ENCODE peak calls at places on chromosomes 5 and 9, in ten cellular contexts. M is lower leg skin, J is gastrocnemius medialis, U is adrenal gland, O is A549, I is IMR-90, L is breast epithelium, F is esophagus muscularis mucosa, X is NB4, S is H54. D is an unnamed sample.

GRCh38 chr5:26388946-26389345 is 649.4 kb downstream of the CDH9 start:
- DNase-seq in M (no peak), J (no peak), U (no peak), O (no peak), I (no peak), L (no peak), F (no peak), X (no peak), S (no peak), D (no peak)

GRCh38 chr5:141742866-141743651 is 61.0 kb upstream of the ARAP3 start:
- DNase-seq in M (no peak), J (no peak), U (peak), O (no peak), I (peak), L (no peak), F (no peak), X (peak), S (peak), D (peak)

GRCh38 chr9:4306066-4306787 is 6.4 kb upstream of the GLIS3 start:
- DNase-seq in M (no peak), J (no peak), U (no peak), O (no peak), I (peak), L (no peak), F (no peak), X (peak), S (no peak), D (no peak)

GRCh38 chr5:108753877-108754276 is 6.2 kb downstream of the FER start:
- DNase-seq in M (no peak), J (no peak), U (no peak), O (no peak), I (peak), L (no peak), F (no peak), X (no peak), S (no peak), D (no peak)

GRCh38 chr9:18071651-18072060 is 402.3 kb upstream of the ADAMTSL1 start:
- DNase-seq in M (no peak), J (no peak), U (no peak), O (no peak), I (peak), L (no peak), F (no peak), X (no peak), S (no peak), D (no peak)

GRCh38 chr5:6145616-6146237 is 232.6 kb downstream of the MED10 start:
- DNase-seq in M (no peak), J (no peak), U (no peak), O (no peak), I (no peak), L (no peak), F (peak), X (no peak), S (no peak), D (no peak)

GRCh38 chr5:99702565-99702964 is 773.8 kb upstream of the CHD1 start:
- DNase-seq in M (no peak), J (no peak), U (no peak), O (no peak), I (no peak), L (no peak), F (no peak), X (no peak), S (no peak), D (no peak)

GRCh38 chr5:77707786-77708185 is 68.4 kb downstream of the TBCA start:
- DNase-seq in M (no peak), J (no peak), U (peak), O (no peak), I (peak), L (no peak), F (no peak), X (no peak), S (no peak), D (no peak)

GRCh38 chr5:14574891-14575496 is 6.6 kb upstream of the OTULINL start:
- DNase-seq in M (no peak), J (peak), U (no peak), O (peak), I (no peak), L (no peak), F (no peak), X (peak), S (no peak), D (peak)

GRCh38 chr5:38500861-38501260 is 55.6 kb downstream of the LIFR start:
- DNase-seq in M (no peak), J (no peak), U (no peak), O (no peak), I (peak), L (no peak), F (no peak), X (no peak), S (no peak), D (no peak)

GRCh38 chr9:2663486-2663885 is 41.9 kb downstream of the VLDLR start:
- DNase-seq in M (no peak), J (peak), U (no peak), O (no peak), I (no peak), L (no peak), F (no peak), X (no peak), S (no peak), D (no peak)

GRCh38 chr9:138116521-138116920 is 238.9 kb downstream of the CACNA1B start:
- DNase-seq in M (peak), J (no peak), U (no peak), O (no peak), I (no peak), L (no peak), F (no peak), X (no peak), S (no peak), D (no peak)

GRCh38 chr9:2872307-2872940 is 28.5 kb upstream of the PUM3 start:
- DNase-seq in M (no peak), J (no peak), U (no peak), O (peak), I (peak), L (no peak), F (no peak), X (peak), S (no peak), D (no peak)

GRCh38 chr9:134320195-134320885 is 5.9 kb upstream of the RXRA start:
- DNase-seq in M (no peak), J (no peak), U (peak), O (no peak), I (no peak), L (no peak), F (no peak), X (no peak), S (no peak), D (no peak)

GRCh38 chr9:2802494-2802921 is 41.4 kb downstream of the PUM3 start:
- DNase-seq in M (no peak), J (no peak), U (no peak), O (peak), I (peak), L (no peak), F (no peak), X (no peak), S (no peak), D (no peak)

GRCh38 chr5:138180183-138180782 is 1.4 kb downstream of the KIF20A start:
- DNase-seq in M (no peak), J (no peak), U (no peak), O (peak), I (peak), L (no peak), F (no peak), X (peak), S (peak), D (no peak)

GRCh38 chr5:84332106-84332505 is 52.6 kb downstream of the EDIL3 start:
- DNase-seq in M (no peak), J (no peak), U (no peak), O (no peak), I (no peak), L (no peak), F (no peak), X (no peak), S (no peak), D (no peak)

GRCh38 chr9:76338418-76338817 is 55.8 kb downstream of the RFK start:
- DNase-seq in M (no peak), J (no peak), U (no peak), O (no peak), I (no peak), L (no peak), F (no peak), X (no peak), S (no peak), D (no peak)

GRCh38 chr5:168756517-168757391 is 177.6 kb upstream of the PANK3 start:
- DNase-seq in M (no peak), J (no peak), U (no peak), O (no peak), I (no peak), L (no peak), F (no peak), X (no peak), S (no peak), D (no peak)
- TF ChIP-seq POLR2A in M (no peak), J (no peak), U (no peak), O (no peak), I (no peak), L (no peak), F (no peak), X (no peak), S (no peak), D (no peak)

DNA sequence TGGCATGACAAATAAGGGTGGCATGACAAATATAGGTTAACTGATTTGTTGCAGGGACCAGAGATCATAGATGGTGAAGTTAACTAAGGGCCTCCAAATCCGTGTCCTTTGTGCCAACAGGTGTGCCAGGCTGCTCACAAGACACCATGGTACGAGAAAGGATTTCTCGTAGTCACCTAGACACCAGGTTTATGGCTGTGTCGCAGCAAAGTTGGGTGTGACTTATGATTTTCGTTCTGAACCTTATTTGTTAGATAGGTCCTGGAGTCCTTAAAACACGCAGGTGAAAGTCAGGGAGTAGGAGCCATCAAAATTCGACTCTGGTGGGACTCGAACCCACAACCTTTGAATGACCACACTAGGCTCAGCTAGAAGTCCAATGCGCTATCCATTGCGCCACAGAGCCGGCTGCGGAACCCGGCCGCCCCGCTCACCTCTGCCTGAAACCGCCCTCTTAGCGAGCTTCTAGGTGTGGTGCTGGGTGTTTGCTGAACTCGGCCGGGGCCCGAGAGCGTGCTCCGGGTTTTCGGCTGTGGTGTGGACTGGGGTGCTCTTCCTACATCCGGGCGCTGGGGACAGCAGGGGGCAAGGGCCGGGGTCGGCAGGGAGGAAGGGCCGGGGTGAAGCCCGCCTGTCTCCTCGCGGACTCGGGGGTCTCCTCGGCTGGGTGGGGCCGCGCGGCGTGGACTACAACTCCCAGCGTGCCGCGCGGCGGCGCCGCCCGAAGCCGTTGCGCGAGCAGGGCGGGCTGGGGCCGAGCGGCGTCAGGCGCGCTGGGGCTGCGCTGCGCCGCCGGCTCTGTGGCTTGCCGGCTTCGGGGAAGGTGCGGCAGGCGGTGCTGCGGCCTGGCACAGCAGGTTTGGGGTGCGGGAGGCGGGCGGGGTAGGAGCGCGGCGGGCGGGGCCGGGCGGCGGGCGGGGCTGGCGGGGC is at the start of gene SLC27A4:
- DNase-seq in M (peak), J (peak), U (peak), O (peak), I (peak), L (peak), F (no peak), X (peak), S (peak), D (peak)
- TF ChIP-seq POLR2A in M (no peak), J (peak), U (no peak), O (peak), I (no peak), L (no peak), F (no peak), X (peak), S (peak), D (no peak)

GRCh38 chr9:133066181-133066983 is 4.6 kb downstream of the CEL start:
- DNase-seq in M (no peak), J (no peak), U (no peak), O (no peak), I (no peak), L (no peak), F (no peak), X (no peak), S (no peak), D (no peak)
- TF ChIP-seq POLR2A in M (no peak), J (no peak), U (no peak), O (no peak), I (no peak), L (no peak), F (no peak), X (no peak), S (no peak), D (no peak)

DNA sequence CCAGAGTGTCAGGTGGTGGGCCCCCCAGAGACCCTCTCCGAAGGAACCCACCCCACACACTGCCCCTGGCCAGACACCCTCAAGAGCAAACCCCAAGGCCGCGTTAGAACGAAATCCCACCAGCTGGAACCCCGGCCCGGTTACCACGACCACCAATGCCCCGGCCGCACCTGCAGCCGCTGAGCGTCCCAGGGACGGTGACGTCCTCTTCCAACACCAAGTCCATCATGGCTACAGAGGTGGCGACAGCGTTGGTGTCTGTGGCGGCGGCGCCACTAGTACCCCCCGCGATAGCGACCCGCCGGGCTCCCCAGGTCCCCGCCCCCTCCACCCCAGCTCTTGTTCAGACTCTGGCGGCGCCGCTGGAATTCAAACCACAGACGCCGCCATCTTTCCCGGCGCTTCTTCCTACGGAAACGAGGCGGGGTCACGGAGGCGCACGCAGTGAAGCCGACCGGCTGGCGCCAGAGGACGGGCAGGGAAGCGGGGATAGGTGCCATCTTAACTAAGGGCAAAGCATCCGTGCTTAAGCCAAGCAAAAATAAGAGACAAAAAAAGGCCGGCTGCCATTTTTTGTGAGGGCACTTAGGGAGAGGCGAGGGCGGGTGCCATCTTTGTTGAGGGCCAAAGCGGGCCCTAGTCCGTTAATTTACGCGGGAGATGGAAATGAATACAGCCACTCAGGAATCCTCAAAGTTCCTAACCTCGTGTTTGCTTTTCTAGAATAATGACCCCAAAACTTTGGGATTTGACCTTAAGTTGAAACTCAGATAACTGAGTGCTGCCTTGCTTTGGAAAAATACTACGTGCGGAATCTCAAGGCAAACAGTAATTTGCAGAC is at the start of gene CDK5RAP2:
- DNase-seq in M (peak), J (peak), U (peak), O (peak), I (peak), L (peak), F (peak), X (peak), S (peak), D (peak)
- TF ChIP-seq POLR2A in M (no peak), J (peak), U (no peak), O (no peak), I (peak), L (peak), F (no peak), X (peak), S (peak), D (no peak)

GRCh38 chr5:140635291-140636257 is 2.6 kb upstream of the CD14 start:
- DNase-seq in M (peak), J (no peak), U (no peak), O (no peak), I (no peak), L (no peak), F (no peak), X (no peak), S (no peak), D (no peak)

GRCh38 chr5:140641716-140642115 is 2.5 kb downstream of the TMCO6 start:
- DNase-seq in M (peak), J (no peak), U (no peak), O (no peak), I (no peak), L (no peak), F (no peak), X (no peak), S (no peak), D (no peak)

GRCh38 chr5:140642718-140643117 is 3.5 kb downstream of the TMCO6 start:
- DNase-seq in M (peak), J (no peak), U (peak), O (no peak), I (peak), L (no peak), F (no peak), X (no peak), S (no peak), D (no peak)

GRCh38 chr5:140637722-140638473 is 1.4 kb upstream of the TMCO6 start:
- DNase-seq in M (no peak), J (no peak), U (no peak), O (no peak), I (no peak), L (no peak), F (no peak), X (no peak), S (no peak), D (no peak)

DNA sequence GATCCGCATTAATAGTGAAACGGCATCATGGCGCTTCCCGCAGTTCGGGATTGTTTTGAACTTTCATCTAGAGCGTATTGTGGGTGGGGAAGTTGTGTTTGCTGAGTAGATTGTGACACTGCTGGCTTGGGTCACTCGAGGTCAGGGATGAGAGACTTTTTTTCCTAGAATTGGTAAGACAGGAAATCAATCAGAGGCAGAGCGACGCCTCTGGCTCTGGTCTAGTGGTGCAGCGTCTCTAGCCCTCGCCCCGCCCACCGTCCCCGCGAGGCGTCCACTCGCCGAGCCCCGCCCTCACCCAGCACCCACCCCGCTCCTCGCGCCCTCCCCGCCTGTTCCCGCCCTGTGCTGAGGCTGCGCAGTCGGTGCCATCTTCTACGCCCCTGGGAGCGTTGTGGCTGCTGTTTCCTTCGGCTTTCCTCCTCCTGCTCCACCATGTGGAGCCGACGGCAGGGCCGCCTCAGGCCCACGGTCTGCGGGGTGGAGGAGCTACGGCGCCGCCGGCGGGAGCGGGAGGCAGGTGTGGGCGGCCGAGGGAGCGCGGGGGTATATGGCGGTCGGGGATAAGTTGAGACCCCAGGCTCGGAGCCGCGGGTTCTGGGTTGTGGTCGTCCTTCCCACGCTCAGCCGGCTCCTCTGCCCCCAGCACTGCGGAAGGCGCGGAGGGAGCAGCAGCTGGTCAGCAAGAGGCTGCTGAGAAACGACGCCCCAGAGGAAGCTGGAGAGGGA is at the start of gene TMCO6:
- DNase-seq in M (peak), J (peak), U (peak), O (peak), I (peak), L (peak), F (peak), X (peak), S (peak), D (peak)
- TF ChIP-seq POLR2A in M (no peak), J (peak), U (no peak), O (peak), I (no peak), L (peak), F (no peak), X (peak), S (peak), D (no peak)

DNA sequence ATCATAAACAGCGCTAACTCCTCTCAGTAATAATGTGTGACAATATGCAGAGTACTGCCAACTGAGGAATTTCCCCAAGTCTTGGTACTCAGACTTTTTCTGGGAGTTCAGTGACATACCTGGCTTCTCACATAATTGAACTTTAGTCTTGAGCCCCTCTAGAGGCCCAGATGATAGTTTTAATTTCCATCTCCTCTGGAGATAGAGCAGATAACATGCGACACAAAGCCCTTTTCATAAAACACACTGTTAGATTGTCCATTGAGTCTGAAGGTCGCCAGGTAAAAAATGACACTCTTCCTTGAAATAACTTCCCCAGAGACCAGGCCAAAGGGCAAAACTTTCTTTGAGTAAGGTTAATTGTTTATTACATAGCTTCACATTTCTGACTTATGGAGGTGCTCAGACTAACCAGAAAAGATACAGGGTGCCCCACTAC is 476.0 kb downstream of the RASEF start:
- DNase-seq in M (no peak), J (no peak), U (no peak), O (no peak), I (no peak), L (no peak), F (peak), X (no peak), S (no peak), D (no peak)
- TF ChIP-seq POLR2A in M (no peak), J (no peak), U (no peak), O (no peak), I (no peak), L (no peak), F (no peak), X (no peak), S (no peak), D (no peak)

DNA sequence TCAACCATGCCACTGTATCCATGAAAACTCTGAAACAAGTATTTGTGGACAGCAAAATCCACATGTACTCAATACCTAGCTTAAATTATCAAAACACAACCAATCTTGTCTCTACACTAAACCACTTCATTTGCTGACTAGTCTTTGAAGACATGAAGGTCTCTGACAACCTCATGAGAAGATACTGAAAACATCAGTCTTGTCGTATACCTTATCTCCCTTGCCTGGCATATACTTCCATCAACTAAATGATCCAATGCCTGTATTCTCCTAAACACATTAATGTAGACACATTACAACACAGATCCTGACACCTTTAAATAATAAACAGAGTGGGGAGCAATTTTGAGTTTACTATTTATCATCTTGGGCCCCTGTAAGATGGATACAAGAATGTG is 2.9 kb downstream of the RPS23 start:
- DNase-seq in M (no peak), J (no peak), U (no peak), O (no peak), I (no peak), L (no peak), F (no peak), X (peak), S (no peak), D (no peak)
- TF ChIP-seq POLR2A in M (no peak), J (no peak), U (no peak), O (no peak), I (no peak), L (no peak), F (no peak), X (peak), S (no peak), D (no peak)

GRCh38 chr5:140174472-140175366 is at the start of gene CYSTM1:
- DNase-seq in M (peak), J (peak), U (peak), O (peak), I (peak), L (peak), F (peak), X (peak), S (peak), D (peak)
- TF ChIP-seq POLR2A in M (no peak), J (peak), U (peak), O (peak), I (no peak), L (no peak), F (peak), X (peak), S (peak), D (no peak)